ENCODE peak calls at places on chromosome 13, in seven cellular contexts. One of them, this sample, is unnamed.
A peak's percentile ranks its signal among the peaks of the same experiment; 100 is the strongest.

GRCh38 chr13:108609353-108609752 is 20.1 kb upstream of the MYO16 start:
- DNase-seq in K562: no peak
- DNase-seq in GM12878: no peak
- DNase-seq in upper lobe of left lung: no peak
- DNase-seq in spleen: no peak
- DNase-seq in vagina: no peak
- DNase-seq in transverse colon: no peak
- DNase-seq in this sample: no peak

GRCh38 chr13:83618966-83619365 is 263.3 kb downstream of the SLITRK1 start:
- DNase-seq in vagina: no peak
- DNase-seq in upper lobe of left lung: no peak
- DNase-seq in K562: no peak
- DNase-seq in transverse colon: no peak
- DNase-seq in GM12878: no peak
- DNase-seq in spleen: no peak
- DNase-seq in this sample: no peak

GRCh38 chr13:104001766-104002165 is 935.5 kb upstream of the SLC10A2 start:
- DNase-seq in transverse colon: no peak
- DNase-seq in vagina: no peak
- DNase-seq in GM12878: no peak
- DNase-seq in upper lobe of left lung: no peak
- DNase-seq in K562: no peak
- DNase-seq in spleen: no peak
- DNase-seq in this sample: no peak

GRCh38 chr13:98405690-98406344 is 171.1 kb downstream of the STK24 start:
- DNase-seq in K562: no peak
- DNase-seq in upper lobe of left lung: no peak
- DNase-seq in spleen: no peak
- DNase-seq in vagina: no peak
- DNase-seq in transverse colon: no peak
- DNase-seq in GM12878: no peak
- DNase-seq in this sample: no peak

GRCh38 chr13:94056362-94056990 is 423.0 kb downstream of the DCT start:
- DNase-seq in spleen: no peak
- DNase-seq in K562: no peak
- DNase-seq in vagina: no peak
- DNase-seq in transverse colon: no peak
- DNase-seq in upper lobe of left lung: no peak
- DNase-seq in GM12878: no peak
- DNase-seq in this sample: no peak

GRCh38 chr13:78862460-78862859 is 203.5 kb upstream of the OBI1 start:
- DNase-seq in spleen: no peak
- DNase-seq in K562: no peak
- DNase-seq in GM12878: no peak
- DNase-seq in upper lobe of left lung: no peak
- DNase-seq in transverse colon: no peak
- DNase-seq in vagina: no peak
- DNase-seq in this sample: no peak

GRCh38 chr13:94298346-94298745 is 181.1 kb downstream of the DCT start:
- DNase-seq in transverse colon: no peak
- DNase-seq in spleen: no peak
- DNase-seq in upper lobe of left lung: no peak
- DNase-seq in GM12878: no peak
- DNase-seq in K562: no peak
- DNase-seq in vagina: no peak
- DNase-seq in this sample: no peak

GRCh38 chr13:94917814-94918213 is 205.5 kb upstream of the SOX21 start:
- DNase-seq in GM12878: no peak
- DNase-seq in vagina: no peak
- DNase-seq in transverse colon: no peak
- DNase-seq in spleen: no peak
- DNase-seq in upper lobe of left lung: no peak
- DNase-seq in K562: no peak
- DNase-seq in this sample: peak; percentile 1

GRCh38 chr13:105442941-105443340 is 1092.5 kb downstream of the EFNB2 start:
- DNase-seq in vagina: no peak
- DNase-seq in upper lobe of left lung: no peak
- DNase-seq in spleen: no peak
- DNase-seq in GM12878: no peak
- DNase-seq in K562: no peak
- DNase-seq in transverse colon: no peak
- DNase-seq in this sample: peak; percentile 93

GRCh38 chr13:40486518-40487163 is 179.8 kb downstream of the FOXO1 start:
- DNase-seq in spleen: no peak
- DNase-seq in vagina: no peak
- DNase-seq in K562: no peak
- DNase-seq in transverse colon: no peak
- DNase-seq in GM12878: no peak
- DNase-seq in upper lobe of left lung: no peak
- DNase-seq in this sample: no peak

GRCh38 chr13:42885325-42885724 is 103.9 kb downstream of the FAM216B start:
- DNase-seq in upper lobe of left lung: peak; percentile 40
- DNase-seq in K562: no peak
- DNase-seq in spleen: no peak
- DNase-seq in transverse colon: no peak
- DNase-seq in GM12878: no peak
- DNase-seq in vagina: no peak
- DNase-seq in this sample: no peak

GRCh38 chr13:30051531-30052060 is 201.2 kb upstream of the UBL3 start:
- DNase-seq in vagina: no peak
- DNase-seq in GM12878: no peak
- DNase-seq in transverse colon: no peak
- DNase-seq in K562: no peak
- DNase-seq in upper lobe of left lung: no peak
- DNase-seq in spleen: no peak
- DNase-seq in this sample: no peak

DNA sequence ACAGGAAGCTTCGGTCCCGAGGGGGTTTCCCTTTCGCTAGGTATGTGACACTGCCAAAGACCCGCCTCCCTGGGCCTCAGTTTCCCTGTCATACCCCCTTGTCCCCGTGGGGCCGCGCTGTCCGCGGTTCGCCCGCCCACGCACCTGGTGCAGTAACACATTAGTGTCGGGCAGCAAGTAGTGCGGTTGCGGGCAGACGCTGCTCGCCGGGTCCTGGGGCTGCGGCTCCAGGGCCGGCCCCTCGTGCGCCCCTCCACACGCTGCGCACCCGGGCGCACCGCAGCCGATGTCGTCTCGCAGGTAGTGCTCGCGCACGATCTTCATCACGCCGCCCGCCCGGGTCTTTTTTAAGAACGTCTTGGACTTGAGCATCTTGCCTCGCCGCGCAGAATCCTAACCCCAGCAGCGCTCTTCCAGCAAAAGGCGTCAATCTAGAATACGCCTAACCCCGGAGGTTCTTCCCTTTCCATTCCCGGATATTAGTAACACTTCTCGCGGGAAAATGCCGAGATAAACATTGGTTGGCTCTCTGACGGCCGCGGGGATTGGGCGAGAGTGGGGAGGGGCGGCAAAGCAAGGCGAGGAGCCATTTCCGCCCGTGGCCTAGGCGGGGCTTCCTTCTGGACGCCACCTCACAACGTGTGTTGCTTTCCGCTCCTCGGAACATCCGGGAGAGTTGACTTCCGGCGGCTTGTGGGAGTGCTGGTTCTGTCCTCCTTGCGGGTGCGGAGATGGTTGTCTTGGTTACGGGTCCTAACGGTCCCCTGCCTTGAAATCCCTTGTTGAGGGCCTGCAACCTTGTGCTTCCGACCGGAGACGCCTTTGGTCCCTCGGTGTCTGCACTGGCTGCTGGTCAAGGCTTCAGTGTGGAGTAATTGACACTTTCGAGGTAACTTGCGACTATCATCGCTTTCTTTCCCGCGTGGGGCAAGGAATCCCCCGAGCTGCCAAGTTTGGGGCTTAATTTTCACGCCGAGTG is at the start of the genes DIS3 and PIBF1:
- DNase-seq in K562: peak; percentile 81
- DNase-seq in transverse colon: peak; percentile 98
- DNase-seq in vagina: peak; percentile 97
- DNase-seq in spleen: peak; percentile 99
- DNase-seq in GM12878: peak; percentile 93
- DNase-seq in upper lobe of left lung: peak; percentile 94
- DNase-seq in this sample: peak; percentile 98
- TF ChIP-seq CTCF in K562: no peak
- TF ChIP-seq CTCF in transverse colon: peak; percentile 5
- TF ChIP-seq CTCF in vagina: no peak
- TF ChIP-seq CTCF in spleen: peak; percentile 18
- TF ChIP-seq CTCF in GM12878: peak; percentile 30
- TF ChIP-seq CTCF in upper lobe of left lung: no peak
- TF ChIP-seq CTCF in this sample: no peak

DNA sequence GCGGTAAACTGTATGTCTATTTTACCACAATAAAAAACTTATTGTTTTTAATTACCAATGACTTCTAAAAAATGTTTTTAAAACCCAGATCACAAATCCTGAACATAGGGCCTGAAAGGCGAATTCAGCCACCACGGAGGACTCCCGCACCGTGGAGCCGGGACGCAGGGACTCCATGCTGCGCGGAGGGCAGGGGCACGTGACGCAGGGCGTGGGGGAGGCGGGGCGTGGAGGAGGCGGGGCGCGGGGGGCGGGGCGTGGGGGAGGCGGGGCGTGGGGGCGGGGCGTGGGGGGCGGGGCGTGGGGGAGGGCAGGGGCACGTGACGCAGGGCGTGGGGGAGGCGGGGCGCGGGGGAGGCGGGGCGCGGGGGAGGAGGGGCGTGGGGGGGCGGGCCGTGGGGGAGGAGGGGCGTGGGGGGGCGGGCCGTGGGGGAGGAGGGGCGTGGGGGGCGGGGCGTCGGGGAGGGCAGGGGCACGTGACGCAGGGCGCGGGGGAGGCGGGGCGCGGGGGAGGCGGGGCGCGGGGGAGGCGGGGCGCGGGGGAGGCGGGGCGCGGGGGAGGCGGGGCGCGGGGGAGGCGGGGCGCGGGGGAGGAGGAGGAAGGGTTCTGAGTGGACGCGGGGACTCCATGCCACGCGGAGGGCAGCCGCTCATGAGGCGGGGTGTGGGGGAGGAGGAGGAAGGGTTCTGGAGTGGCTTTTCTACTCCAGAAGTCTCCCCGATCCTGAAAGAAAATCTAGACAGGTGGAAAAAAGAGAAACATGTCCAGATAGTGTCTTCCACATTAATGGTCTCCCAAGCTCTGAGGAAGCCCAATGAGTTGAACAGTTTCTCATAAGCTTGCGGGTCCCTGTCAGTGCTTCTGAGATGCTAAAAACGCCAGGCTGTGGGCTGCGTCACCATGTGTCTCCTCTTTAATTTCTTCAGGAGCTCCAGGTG is 4.4 kb upstream of the PROZ start:
- DNase-seq in transverse colon: peak; percentile 85
- DNase-seq in GM12878: peak; percentile 3
- DNase-seq in K562: peak; percentile 75
- DNase-seq in upper lobe of left lung: peak; percentile 93
- DNase-seq in spleen: peak; percentile 92
- DNase-seq in vagina: peak; percentile 89
- DNase-seq in this sample: peak; percentile 62
- TF ChIP-seq POLR2AphosphoS5 in transverse colon: peak; percentile 92
- TF ChIP-seq POLR2AphosphoS5 in GM12878: no peak
- TF ChIP-seq POLR2AphosphoS5 in K562: peak; percentile 78
- TF ChIP-seq POLR2AphosphoS5 in upper lobe of left lung: peak; percentile 81
- TF ChIP-seq POLR2AphosphoS5 in spleen: peak; percentile 91
- TF ChIP-seq POLR2AphosphoS5 in vagina: peak; percentile 44
- TF ChIP-seq POLR2AphosphoS5 in this sample: peak; percentile 62

GRCh38 chr13:101512650-101513049 is 60.2 kb downstream of the ITGBL1 start:
- DNase-seq in transverse colon: no peak
- DNase-seq in upper lobe of left lung: no peak
- DNase-seq in spleen: no peak
- DNase-seq in vagina: no peak
- DNase-seq in GM12878: no peak
- DNase-seq in K562: no peak
- DNase-seq in this sample: no peak

GRCh38 chr13:101514100-101514499 is 61.6 kb downstream of the ITGBL1 start:
- DNase-seq in transverse colon: no peak
- DNase-seq in GM12878: no peak
- DNase-seq in upper lobe of left lung: no peak
- DNase-seq in spleen: no peak
- DNase-seq in vagina: no peak
- DNase-seq in K562: no peak
- DNase-seq in this sample: no peak

GRCh38 chr13:101516262-101516661 is 63.8 kb downstream of the ITGBL1 start:
- DNase-seq in upper lobe of left lung: no peak
- DNase-seq in vagina: no peak
- DNase-seq in spleen: no peak
- DNase-seq in transverse colon: no peak
- DNase-seq in GM12878: no peak
- DNase-seq in K562: no peak
- DNase-seq in this sample: no peak

GRCh38 chr13:101515504-101515903 is 63.0 kb downstream of the ITGBL1 start:
- DNase-seq in transverse colon: no peak
- DNase-seq in GM12878: no peak
- DNase-seq in spleen: no peak
- DNase-seq in upper lobe of left lung: no peak
- DNase-seq in K562: no peak
- DNase-seq in vagina: no peak
- DNase-seq in this sample: no peak

GRCh38 chr13:101514695-101515275 is 62.3 kb downstream of the ITGBL1 start:
- DNase-seq in spleen: no peak
- DNase-seq in K562: peak; percentile 8
- DNase-seq in transverse colon: no peak
- DNase-seq in GM12878: no peak
- DNase-seq in upper lobe of left lung: no peak
- DNase-seq in vagina: no peak
- DNase-seq in this sample: peak; percentile 80
- TF ChIP-seq CTCF in spleen: peak; percentile 66
- TF ChIP-seq CTCF in K562: peak; percentile 31
- TF ChIP-seq CTCF in transverse colon: peak; percentile 40
- TF ChIP-seq CTCF in GM12878: peak; percentile 63
- TF ChIP-seq CTCF in upper lobe of left lung: peak; percentile 65
- TF ChIP-seq CTCF in vagina: peak; percentile 58
- TF ChIP-seq CTCF in this sample: peak; percentile 44

DNA sequence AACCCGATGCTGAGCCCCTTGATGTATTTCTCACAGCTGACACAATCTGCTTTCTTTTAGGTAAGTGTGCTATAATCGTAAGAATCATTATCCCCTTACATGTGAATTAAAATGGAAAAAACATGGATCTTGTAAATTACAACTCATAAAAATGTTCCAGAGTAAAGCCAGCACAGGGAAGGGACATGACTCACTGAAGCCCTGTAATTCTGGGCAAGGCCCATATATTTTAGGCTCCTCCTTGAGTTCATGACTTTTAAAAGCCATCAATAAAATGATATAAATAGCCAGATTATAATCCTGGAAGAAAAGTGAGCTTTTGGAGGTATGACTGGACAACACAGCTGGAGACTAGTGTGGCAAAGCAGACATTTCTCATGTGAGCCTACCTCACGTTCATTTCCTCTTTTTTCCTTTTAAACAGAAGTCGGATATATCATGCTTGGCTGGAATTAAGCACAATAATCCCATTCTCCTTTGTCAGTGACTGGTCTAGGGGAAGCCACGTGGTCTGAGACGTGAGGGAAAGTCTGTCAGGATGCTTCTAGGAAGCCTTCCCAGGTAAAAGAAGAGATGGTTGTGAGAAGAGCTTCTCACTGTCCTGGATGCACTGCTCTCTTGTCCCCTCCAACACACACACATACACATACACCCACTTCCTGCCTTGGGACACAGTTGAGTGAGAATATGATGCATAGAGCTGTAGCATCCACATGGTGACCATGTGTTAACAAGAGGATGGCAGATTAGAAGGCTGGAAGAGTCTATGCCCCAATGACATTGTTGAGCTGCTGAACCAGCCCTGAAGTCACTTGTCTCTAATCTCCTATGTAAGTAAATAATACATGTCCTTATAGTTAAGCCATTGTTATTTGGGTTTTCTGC is 165.4 kb downstream of the RGCC start:
- DNase-seq in K562: no peak
- DNase-seq in GM12878: no peak
- DNase-seq in transverse colon: no peak
- DNase-seq in upper lobe of left lung: no peak
- DNase-seq in spleen: no peak
- DNase-seq in vagina: no peak
- DNase-seq in this sample: peak; percentile 36
- TF ChIP-seq POLR2AphosphoS5 in K562: no peak
- TF ChIP-seq POLR2AphosphoS5 in GM12878: no peak
- TF ChIP-seq POLR2AphosphoS5 in transverse colon: no peak
- TF ChIP-seq POLR2AphosphoS5 in upper lobe of left lung: no peak
- TF ChIP-seq POLR2AphosphoS5 in spleen: no peak
- TF ChIP-seq POLR2AphosphoS5 in vagina: peak; percentile 87
- TF ChIP-seq POLR2AphosphoS5 in this sample: no peak